ENCODE peak calls at places on chromosomes 5 and 9, in seven cellular contexts. O, C, N, K, W, Q and A are unnamed samples.

GRCh38 chr9:129011761-129012281 is 16.3 kb downstream of the SH3GLB2 start:
- DNase-seq in C (no peak), O (peak; percentile 55), N (no peak), Q (no peak), W (no peak), K (no peak), A (no peak)

GRCh38 chr5:72106922-72107873 is at the start of gene MAP1B:
- DNase-seq in C (peak; percentile 34), N (peak; percentile 80), K (peak; percentile 24), W (peak; percentile 64), Q (no peak), O (peak; percentile 91), A (no peak)

GRCh38 chr5:68420476-68421344 is 205.2 kb downstream of the PIK3R1 start:
- DNase-seq in W (no peak), K (no peak), Q (no peak), O (peak; percentile 72), C (no peak), N (peak; percentile 51), A (no peak)

GRCh38 chr5:108639356-108639755 is 108.3 kb upstream of the FER start:
- DNase-seq in Q (no peak), O (no peak), W (no peak), N (peak; percentile 69), K (no peak), C (no peak), A (no peak)

GRCh38 chr5:517535-518100 is 6.6 kb downstream of the SLC9A3 start:
- DNase-seq in K (no peak), W (no peak), N (no peak), Q (no peak), C (no peak), O (no peak), A (no peak)

GRCh38 chr9:113456235-113456634 is 7.3 kb upstream of the RGS3 start:
- DNase-seq in K (no peak), N (no peak), W (no peak), O (no peak), Q (no peak), C (no peak), A (peak; percentile 41)

GRCh38 chr5:124790895-124791732 is 44.7 kb upstream of the ZNF608 start:
- DNase-seq in N (no peak), C (no peak), W (peak; percentile 16), O (no peak), K (peak; percentile 25), Q (no peak), A (no peak)

GRCh38 chr9:101315129-101315459 is 69.7 kb downstream of the BAAT start:
- DNase-seq in Q (no peak), C (no peak), W (no peak), O (no peak), K (no peak), N (no peak), A (no peak)

GRCh38 chr5:71651554-71651953 is 64.4 kb downstream of the MCCC2 start:
- DNase-seq in K (no peak), Q (no peak), C (no peak), O (no peak), N (no peak), W (no peak), A (no peak)

GRCh38 chr5:11013793-11014192 is 252.8 kb upstream of the DAP start:
- DNase-seq in N (no peak), K (no peak), W (no peak), O (no peak), Q (no peak), C (peak; percentile 57), A (no peak)

GRCh38 chr5:172494630-172495505 is 40.5 kb upstream of the SH3PXD2B start:
- DNase-seq in O (no peak), K (no peak), N (no peak), W (no peak), Q (no peak), C (no peak), A (no peak)

GRCh38 chr5:69007086-69007672 is 86.6 kb upstream of the SLC30A5 start:
- DNase-seq in C (no peak), Q (no peak), K (no peak), N (no peak), W (no peak), O (peak; percentile 15), A (no peak)

GRCh38 chr5:106768392-106768791 is 902.3 kb downstream of the EFNA5 start:
- DNase-seq in K (no peak), O (no peak), Q (no peak), N (no peak), C (no peak), W (no peak), A (no peak)

GRCh38 chr9:89225587-89225986 is 47.0 kb upstream of the SHC3 start:
- DNase-seq in O (no peak), N (no peak), K (no peak), Q (no peak), W (peak; percentile 58), C (no peak), A (no peak)

GRCh38 chr9:85508616-85509015 is 233.1 kb downstream of the AGTPBP1 start:
- DNase-seq in W (no peak), Q (no peak), C (no peak), O (no peak), N (no peak), K (no peak), A (no peak)

GRCh38 chr9:36091028-36091953 is 45.2 kb upstream of the GLIPR2 start:
- DNase-seq in O (no peak), W (peak; percentile 44), C (peak; percentile 55), Q (no peak), N (peak; percentile 25), K (no peak), A (no peak)

GRCh38 chr9:108691614-108692013 is 164.2 kb downstream of the ACTL7B start:
- DNase-seq in C (no peak), W (no peak), K (peak; percentile 66), N (no peak), O (no peak), Q (no peak), A (peak; percentile 42)

GRCh38 chr5:56190500-56190899 is 42.6 kb downstream of the ANKRD55 start:
- DNase-seq in C (peak; percentile 71), K (peak; percentile 72), W (peak; percentile 92), N (no peak), Q (no peak), O (no peak), A (no peak)

GRCh38 chr5:156879665-156880285 is 29.7 kb downstream of the PPP1R2B start:
- DNase-seq in N (no peak), W (no peak), K (no peak), Q (no peak), C (no peak), O (no peak), A (no peak)

GRCh38 chr5:133565993-133566392 is 46.3 kb downstream of the FSTL4 start:
- DNase-seq in K (peak; percentile 30), W (peak; percentile 35), Q (no peak), C (peak; percentile 10), O (no peak), N (peak; percentile 86), A (peak; percentile 63)

GRCh38 chr9:109098221-109098959 is 21.4 kb downstream of the TMEM245 start:
- DNase-seq in K (peak; percentile 55), C (peak; percentile 51), Q (no peak), N (peak; percentile 47), O (peak; percentile 11), W (peak; percentile 85), A (no peak)

GRCh38 chr9:13020141-13020540 is 245.3 kb downstream of the LURAP1L start:
- DNase-seq in Q (no peak), C (no peak), N (no peak), O (no peak), K (no peak), W (no peak), A (no peak)

GRCh38 chr9:13013976-13014375 is 239.2 kb downstream of the LURAP1L start:
- DNase-seq in C (no peak), W (no peak), N (no peak), K (no peak), Q (no peak), O (no peak), A (no peak)

DNA sequence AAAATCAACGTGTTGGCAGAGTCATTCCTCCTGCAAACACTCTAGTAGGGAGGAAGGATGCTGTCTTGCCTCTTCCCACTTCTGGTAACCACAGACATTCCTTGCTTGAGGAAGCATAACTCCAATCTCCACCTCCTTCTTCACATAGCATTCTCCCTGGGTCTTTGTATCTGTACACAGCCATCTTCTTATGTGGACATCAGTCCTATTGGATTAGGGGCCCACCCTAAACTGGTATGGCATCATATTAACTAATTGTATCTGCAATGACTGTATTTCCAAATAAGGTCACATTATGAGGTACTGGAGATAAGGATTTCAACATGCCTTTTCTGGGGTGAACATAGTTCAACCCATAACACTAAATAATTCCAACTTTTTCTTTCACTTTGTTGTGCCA is 239.7 kb downstream of the LURAP1L start:
- DNase-seq in W (no peak), K (no peak), Q (no peak), C (no peak), N (no peak), O (no peak), A (no peak)
- TF ChIP-seq CTCF in W (no peak), K (no peak), Q (no peak), C (no peak), N (no peak), O (no peak), A (no peak)

GRCh38 chr5:44875661-44876250 is 67.0 kb downstream of the MRPS30 start:
- DNase-seq in C (no peak), Q (no peak), K (peak; percentile 96), W (peak; percentile 78), O (no peak), N (no peak), A (no peak)
- H3K4me3 ChIP-seq in C (no peak overlapping the region), Q (no peak overlapping the region), K (no peak overlapping the region), W (no peak overlapping the region), O (no peak overlapping the region), N (no peak overlapping the region), A (no peak overlapping the region)

DNA sequence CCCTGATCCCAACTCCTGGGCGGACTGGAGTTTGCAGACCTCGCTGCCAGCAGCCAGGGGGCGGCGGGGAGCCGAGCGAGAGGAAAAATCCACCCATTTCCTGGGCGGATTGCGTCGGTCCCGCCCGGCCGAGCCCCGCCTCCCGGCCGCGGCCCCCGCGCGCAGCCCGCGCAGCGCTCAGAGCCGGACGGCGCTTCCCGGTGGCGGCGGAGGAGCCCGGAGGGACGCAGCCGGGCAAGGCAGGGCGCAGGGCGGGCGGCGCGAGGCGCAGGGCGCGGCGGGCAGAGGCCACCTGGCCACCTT is at the start of gene OLFM1:
- DNase-seq in O (peak; percentile 92), K (peak; percentile 51), N (peak; percentile 74), Q (peak; percentile 77), C (peak; percentile 82), W (peak; percentile 57), A (peak; percentile 59)
- TF ChIP-seq CTCF in O (peak; percentile 80), K (peak; percentile 6), N (peak; percentile 69), Q (peak; percentile 66), C (peak; percentile 96), W (peak; percentile 50), A (peak; percentile 48)

GRCh38 chr5:160169326-160169725 is 50.1 kb upstream of the PWWP2A start:
- DNase-seq in C (no peak), K (no peak), O (no peak), W (peak; percentile 97), Q (no peak), N (no peak), A (no peak)

GRCh38 chr5:160167623-160168165 is 48.4 kb upstream of the PWWP2A start:
- DNase-seq in W (no peak), K (peak; percentile 47), N (no peak), Q (no peak), O (no peak), C (no peak), A (no peak)

GRCh38 chr5:160166973-160167622 is 47.8 kb upstream of the PWWP2A start:
- DNase-seq in K (no peak), Q (no peak), C (no peak), N (no peak), O (no peak), W (no peak), A (no peak)

GRCh38 chr5:160165137-160166068 is 46.2 kb upstream of the PWWP2A start:
- DNase-seq in C (peak; percentile 76), O (peak; percentile 97), Q (peak; percentile 88), N (peak; percentile 38), W (peak; percentile 100), K (peak; percentile 98), A (no peak)

GRCh38 chr5:160166069-160166972 is 47.1 kb upstream of the PWWP2A start:
- DNase-seq in K (no peak), Q (no peak), N (no peak), C (no peak), W (no peak), O (no peak), A (no peak)
- H3K4me3 ChIP-seq in K (no peak overlapping the region), Q (no peak overlapping the region), N (no peak overlapping the region), C (no peak overlapping the region), W (no peak overlapping the region), O (no peak overlapping the region), A (no peak overlapping the region)